ENCODE peak calls at places on chromosomes 16 and 17, in five cellular contexts. D, J, M, O and X are unnamed samples.

GRCh38 chr16:89737341-89738071 is 16.2 kb downstream of the ZNF276 start:
- DNase-seq in D (no peak), J (no peak), M (no peak), O (no peak), X (no peak)

GRCh38 chr16:11913425-11914079 is 2.2 kb downstream of the GSPT1 start:
- DNase-seq in D (peak), J (no peak), M (no peak), O (no peak), X (no peak)

GRCh38 chr16:11112723-11113348 is 143.2 kb downstream of the SOCS1 start:
- DNase-seq in D (no peak), J (peak), M (no peak), O (no peak), X (no peak)

GRCh38 chr17:10875411-10875810 is 37.5 kb upstream of the PIRT start:
- DNase-seq in D (no peak), J (no peak), M (peak), O (peak), X (peak)

GRCh38 chr17:238964-239259 is 57.5 kb upstream of the DOC2B start:
- DNase-seq in D (no peak), J (no peak), M (no peak), O (no peak), X (no peak)

GRCh38 chr17:57806083-57806830 is 43.6 kb downstream of the MRPS23 start:
- DNase-seq in D (no peak), J (no peak), M (no peak), O (no peak), X (no peak)

GRCh38 chr17:10046786-10047609 is 141.9 kb upstream of the RCVRN start:
- DNase-seq in D (no peak), J (no peak), M (no peak), O (no peak), X (peak)

GRCh38 chr16:13453938-13454553 is 465.9 kb upstream of the ERCC4 start:
- DNase-seq in D (peak), J (peak), M (peak), O (no peak), X (peak)

GRCh38 chr17:68172461-68172954 is 75.3 kb upstream of the AMZ2 start:
- DNase-seq in D (peak), J (peak), M (peak), O (peak), X (peak)

GRCh38 chr16:72809446-72809845 is 238.5 kb downstream of the ZFHX3 start:
- DNase-seq in D (no peak), J (no peak), M (no peak), O (no peak), X (no peak)

GRCh38 chr17:9472094-9472493 is 103.5 kb downstream of the STX8 start:
- DNase-seq in D (peak), J (no peak), M (no peak), O (no peak), X (no peak)

GRCh38 chr17:70929226-70929625 is 759.9 kb downstream of the KCNJ2 start:
- DNase-seq in D (peak), J (no peak), M (no peak), O (no peak), X (no peak)

GRCh38 chr16:88634994-88635670 is 3.2 kb upstream of the IL17C start:
- DNase-seq in D (no peak), J (no peak), M (no peak), O (no peak), X (no peak)

GRCh38 chr17:53516643-53517042 is 306.1 kb upstream of the KIF2B start:
- DNase-seq in D (peak), J (no peak), M (no peak), O (no peak), X (no peak)

GRCh38 chr16:11308493-11309283 is 27.6 kb upstream of the PRM1 start:
- DNase-seq in D (no peak), J (no peak), M (no peak), O (no peak), X (no peak)

GRCh38 chr16:66516808-66517585 is 32.9 kb downstream of the TK2 start:
- DNase-seq in D (peak), J (peak), M (no peak), O (peak), X (peak)

GRCh38 chr17:8206536-8206935 is 3.8 kb downstream of the AURKB start:
- DNase-seq in D (no peak), J (no peak), M (no peak), O (no peak), X (no peak)

GRCh38 chr16:84618428-84619102 is 687 bp upstream of the COTL1 start:
- DNase-seq in D (peak), J (no peak), M (no peak), O (no peak), X (no peak)

GRCh38 chr17:11240041-11240801 is 792 bp upstream of the SHISA6 start:
- DNase-seq in D (no peak), J (peak), M (peak), O (no peak), X (no peak)

GRCh38 chr16:28931801-28932225 is at the start of gene CD19:
- DNase-seq in D (no peak), J (no peak), M (no peak), O (no peak), X (peak)
- TF ChIP-seq CTCF in D (no peak), J (no peak), M (no peak), O (no peak), X (no peak)

DNA sequence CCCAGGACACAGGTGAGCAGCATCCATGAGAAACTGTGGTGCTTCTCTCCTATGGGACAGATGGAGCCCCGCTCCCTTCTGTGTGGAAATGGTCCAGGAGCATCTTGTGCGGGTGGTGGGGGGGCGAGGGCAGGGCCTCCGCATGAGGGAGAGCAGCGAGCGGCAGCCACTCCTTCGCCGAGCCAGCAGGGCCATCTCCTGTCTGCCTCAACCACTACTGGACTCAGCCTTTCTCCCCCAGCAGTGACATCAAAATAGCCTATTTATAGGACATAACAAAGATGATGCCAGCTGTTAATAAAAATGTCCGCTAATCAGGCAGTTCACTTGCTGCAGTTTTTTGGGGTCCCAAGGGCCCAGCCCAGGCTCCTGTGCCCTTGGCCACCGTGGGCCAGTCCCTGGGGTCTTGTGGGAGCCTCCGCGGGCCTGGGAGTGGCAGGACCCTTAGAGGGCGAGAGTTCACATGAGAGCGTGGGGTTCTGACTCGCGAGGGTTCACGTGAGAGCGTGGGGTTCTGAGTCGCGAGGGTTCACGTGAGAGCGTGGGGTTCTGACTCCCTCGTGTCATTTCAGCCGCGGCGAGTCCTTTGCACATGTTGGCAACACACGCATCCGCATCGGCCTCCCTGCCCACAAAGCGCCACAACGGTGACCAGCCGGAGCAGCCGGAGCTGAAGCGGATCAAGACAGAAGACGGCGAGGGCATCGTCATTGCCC is 47.4 kb downstream of the WDR45B start:
- DNase-seq in D (no peak), J (no peak), M (no peak), O (no peak), X (no peak)
- TF ChIP-seq CTCF in D (no peak), J (no peak), M (no peak), O (no peak), X (no peak)

GRCh38 chr17:29567362-29568330 is 809 bp upstream of the ABHD15 start:
- DNase-seq in D (peak), J (peak), M (peak), O (peak), X (peak)
- TF ChIP-seq CTCF in D (no peak), J (no peak), M (peak), O (peak), X (peak)

GRCh38 chr17:80564545-80564944 is 19.9 kb downstream of the RPTOR start:
- DNase-seq in D (no peak), J (no peak), M (no peak), O (no peak), X (no peak)

GRCh38 chr17:80566054-80566400 is 21.4 kb downstream of the RPTOR start:
- DNase-seq in D (no peak), J (no peak), M (no peak), O (no peak), X (no peak)

GRCh38 chr17:80568246-80568645 is 23.6 kb downstream of the RPTOR start:
- DNase-seq in D (no peak), J (no peak), M (no peak), O (no peak), X (no peak)

GRCh38 chr17:80561541-80562114 is 17.0 kb downstream of the RPTOR start:
- DNase-seq in D (no peak), J (no peak), M (no peak), O (no peak), X (no peak)

GRCh38 chr17:80565347-80566053 is 20.9 kb downstream of the RPTOR start:
- DNase-seq in D (no peak), J (no peak), M (no peak), O (no peak), X (no peak)
- TF ChIP-seq CTCF in D (no peak), J (no peak), M (no peak), O (no peak), X (no peak)

GRCh38 chr16:20806168-20807050 is at the start of the genes ERI2 and REXO5:
- DNase-seq in D (peak), J (peak), M (peak), O (peak), X (peak)
- TF ChIP-seq CTCF in D (peak), J (peak), M (peak), O (peak), X (peak)

DNA sequence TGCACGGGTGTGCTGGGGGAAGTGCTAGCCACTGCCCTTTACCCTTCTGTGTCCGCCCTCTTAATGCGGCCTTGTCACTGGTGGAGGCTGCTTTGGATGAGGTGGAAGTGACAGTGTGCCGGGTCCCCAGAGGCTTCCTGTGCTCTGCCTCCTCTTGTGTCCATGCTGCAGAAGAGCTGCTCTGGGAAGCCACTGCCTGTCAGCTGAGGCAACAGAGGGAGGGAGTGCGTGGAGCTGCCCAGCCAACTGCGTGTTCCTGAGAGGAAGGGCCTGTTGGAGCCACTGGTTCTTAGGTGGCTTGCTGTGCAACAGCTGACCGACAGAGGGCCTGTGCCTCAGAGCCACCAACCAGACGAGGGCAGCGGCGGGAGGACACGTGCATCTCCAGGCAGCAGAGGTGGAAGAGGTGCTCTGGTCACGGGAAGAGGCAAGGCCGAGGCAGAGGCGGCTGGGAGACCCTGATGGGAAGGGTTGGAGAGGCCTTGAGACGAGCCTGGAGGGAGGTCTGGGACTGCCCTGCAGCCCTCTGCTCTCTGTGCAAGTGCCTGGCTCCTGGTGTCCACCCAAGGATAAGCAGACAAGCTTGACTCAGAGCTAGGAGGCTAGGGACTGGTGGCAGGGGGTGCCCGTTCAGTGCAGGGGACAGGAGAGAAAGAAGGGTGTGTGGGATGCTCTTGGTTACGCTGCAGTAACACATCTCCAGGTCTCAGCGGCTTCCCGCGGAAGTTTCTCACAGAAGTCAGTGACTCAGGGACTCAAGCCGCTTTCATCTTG is 25.4 kb downstream of the B9D1 start:
- DNase-seq in D (peak), J (no peak), M (no peak), O (peak), X (no peak)
- TF ChIP-seq CTCF in D (peak), J (no peak), M (no peak), O (peak), X (no peak)

DNA sequence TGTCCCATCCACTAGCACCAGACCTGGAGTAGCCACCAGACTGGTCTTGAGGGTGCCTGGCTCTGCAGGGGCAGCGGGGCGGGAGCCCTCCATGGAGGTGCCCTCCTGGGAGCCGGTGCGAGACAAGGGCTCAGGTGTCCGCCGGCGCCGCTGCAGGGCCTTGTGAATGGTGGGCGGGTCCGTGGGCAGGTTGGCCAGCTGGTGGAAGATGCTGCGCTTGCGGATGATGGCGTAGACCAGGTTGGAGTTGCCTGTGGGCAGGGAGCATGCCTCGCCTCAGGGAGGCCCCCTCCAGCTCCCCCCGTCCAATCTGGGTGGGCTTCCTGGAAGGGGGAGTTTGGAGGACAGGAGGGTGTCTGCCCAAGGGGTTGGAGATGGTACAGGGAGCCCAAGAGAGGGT is 18.4 kb downstream of the OTOP3 start:
- DNase-seq in D (no peak), J (no peak), M (no peak), O (no peak), X (no peak)
- TF ChIP-seq CTCF in D (no peak), J (no peak), M (no peak), O (no peak), X (no peak)

DNA sequence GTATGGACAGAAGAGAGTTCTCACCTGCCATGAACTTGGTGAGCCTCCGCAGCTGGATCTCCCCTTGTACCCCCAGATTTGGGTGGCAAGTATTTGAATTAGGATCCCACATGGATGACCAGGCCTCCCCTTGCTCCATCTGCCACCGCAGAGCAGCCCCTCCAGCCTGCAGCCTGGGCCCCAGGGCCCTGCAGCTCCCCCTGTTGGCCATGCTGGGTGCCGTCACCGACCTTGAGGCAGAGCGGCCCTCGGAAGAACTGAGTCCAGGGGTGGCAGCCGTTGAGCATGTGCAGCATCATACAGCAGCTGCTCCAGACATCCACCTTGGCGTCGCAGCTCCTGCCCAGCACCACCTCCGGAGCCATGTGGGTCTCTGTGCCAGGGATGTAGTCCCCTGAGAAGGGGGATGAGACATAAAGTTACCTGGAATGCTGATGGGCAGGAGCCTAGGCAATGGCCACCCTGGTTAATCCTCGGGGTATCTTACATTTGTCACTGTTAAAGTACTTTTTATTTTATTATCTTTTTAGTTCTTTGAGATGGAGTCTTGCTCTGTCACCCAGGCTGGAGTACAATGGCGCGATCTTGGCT is 9.0 kb upstream of the SPATA32 start:
- DNase-seq in D (no peak), J (no peak), M (no peak), O (no peak), X (no peak)
- TF ChIP-seq CTCF in D (peak), J (no peak), M (peak), O (peak), X (peak)